ENCODE peak calls at places on chromosomes 5 and 9, in six cellular contexts. W is aorta, M is right atrium auricular region, V is colonic mucosa, L is HL-60, Y is cardiac muscle cell. Z is an unnamed sample.

GRCh38 chr9:91847576-91847975 is 102.5 kb downstream of the ROR2 start:
- DNase-seq in M (peak; percentile 60), L (no peak), V (no peak), W (no peak), Y (peak; percentile 77), Z (no peak)

GRCh38 chr5:2281446-2281845 is 398.7 kb upstream of the IRX4 start:
- DNase-seq in W (no peak), L (no peak), Y (no peak), M (no peak), V (no peak), Z (no peak)

GRCh38 chr9:87528969-87529368 is 31.3 kb downstream of the DAPK1 start:
- DNase-seq in W (no peak), M (no peak), Y (no peak), L (no peak), V (no peak), Z (peak; percentile 70)

GRCh38 chr5:133319905-133320520 is 268.2 kb downstream of the HSPA4 start:
- DNase-seq in L (no peak), M (no peak), W (no peak), Y (no peak), V (no peak), Z (no peak)

GRCh38 chr9:2013688-2014087 is 1.5 kb upstream of the SMARCA2 start:
- DNase-seq in L (peak; percentile 49), V (no peak), W (no peak), M (no peak), Y (peak; percentile 58), Z (no peak)

GRCh38 chr5:73433982-73434342 is 14.6 kb downstream of the FOXD1 start:
- DNase-seq in W (no peak), V (no peak), Y (no peak), L (no peak), M (no peak), Z (no peak)

GRCh38 chr5:131220566-131220965 is 43.3 kb upstream of the CDC42SE2 start:
- DNase-seq in W (no peak), V (no peak), M (no peak), L (no peak), Y (no peak), Z (no peak)

GRCh38 chr9:98879958-98880300 is 63.8 kb upstream of the COL15A1 start:
- DNase-seq in M (peak; percentile 52), W (no peak), Y (peak; percentile 46), V (no peak), L (no peak), Z (no peak)

GRCh38 chr5:141692919-141693848 is 11.2 kb upstream of the ARAP3 start:
- DNase-seq in V (no peak), L (no peak), Y (peak; percentile 45), M (no peak), W (no peak), Z (no peak)

GRCh38 chr5:119269061-119269579 is 86.7 kb upstream of the TNFAIP8 start:
- DNase-seq in V (peak; percentile 58), Y (no peak), L (no peak), M (no peak), W (no peak), Z (no peak)

GRCh38 chr5:107885601-107886000 is 214.9 kb upstream of the EFNA5 start:
- DNase-seq in M (no peak), L (no peak), Y (no peak), V (no peak), W (no peak), Z (no peak)

GRCh38 chr5:113435571-113435970 is 782 bp upstream of the TSSK1B start:
- DNase-seq in V (no peak), M (no peak), Y (no peak), W (no peak), L (no peak), Z (no peak)

GRCh38 chr5:149735066-149735465 is 5.0 kb downstream of the PPARGC1B start:
- DNase-seq in L (peak; percentile 46), W (peak; percentile 68), M (no peak), V (no peak), Y (no peak), Z (no peak)
- H3K4me3 ChIP-seq in L (no peak overlapping the region), W (no peak overlapping the region), M (no peak overlapping the region), V (no peak overlapping the region), Y (no peak overlapping the region), Z (no peak overlapping the region)

DNA sequence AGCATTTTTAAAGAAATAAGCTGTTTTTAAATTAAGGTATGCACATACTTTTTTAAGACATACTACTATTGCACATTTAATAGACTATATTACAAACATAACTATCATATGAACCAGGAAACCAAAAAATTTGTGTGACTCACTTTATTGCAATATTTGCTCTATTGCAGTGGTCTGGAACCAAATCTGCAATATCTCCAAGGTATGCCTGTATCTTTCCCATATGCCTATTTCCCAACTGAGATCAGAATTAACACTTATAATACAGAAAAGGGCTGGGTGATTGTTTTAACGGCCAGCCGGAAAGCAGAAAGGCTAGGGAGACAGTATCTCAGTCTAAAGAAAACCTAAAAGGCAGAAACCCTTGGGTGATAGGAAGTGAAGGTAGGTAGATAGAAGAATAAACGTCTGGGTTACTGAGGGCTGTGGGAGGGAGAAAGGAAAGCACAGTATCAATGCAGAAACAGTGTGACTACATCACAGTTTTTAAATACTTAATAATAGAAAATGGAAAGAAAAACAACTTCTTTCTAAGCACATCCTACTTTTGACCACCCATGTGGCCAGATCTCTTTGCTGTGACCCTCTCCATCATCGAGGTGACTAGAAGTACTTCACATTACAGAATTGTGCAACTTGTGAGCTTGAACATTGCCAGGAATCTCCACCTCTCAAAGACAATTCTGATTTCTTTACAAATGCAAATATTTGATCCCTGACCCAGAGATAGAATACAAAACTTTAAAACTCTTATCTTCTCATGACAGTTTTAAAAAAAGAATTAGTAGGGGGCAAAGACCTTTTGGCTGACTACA is 126.4 kb downstream of the LPAR1 start:
- DNase-seq in W (no peak), V (no peak), L (no peak), M (no peak), Y (peak; percentile 87), Z (peak; percentile 47)
- H3K27ac ChIP-seq in W (no peak overlapping the region), V (no peak overlapping the region), L (no peak overlapping the region), M (peak overlapping the region; percentile 42), Y (no peak overlapping the region), Z (peak overlapping the region; percentile 57)

GRCh38 chr5:169020102-169020501 is 280.8 kb downstream of the SLIT3 start:
- DNase-seq in W (no peak), V (no peak), M (no peak), L (no peak), Y (peak; percentile 55), Z (no peak)
- H3K4me3 ChIP-seq in W (no peak overlapping the region), V (no peak overlapping the region), M (no peak overlapping the region), L (no peak overlapping the region), Y (no peak overlapping the region), Z (no peak overlapping the region)

GRCh38 chr5:92086059-92086811 is 703.1 kb upstream of the ARRDC3 start:
- DNase-seq in L (no peak), W (no peak), V (no peak), Y (no peak), M (no peak), Z (no peak)

GRCh38 chr5:92081958-92082712 is 699.0 kb upstream of the ARRDC3 start:
- DNase-seq in M (no peak), V (no peak), L (no peak), W (no peak), Y (no peak), Z (no peak)
- H3K27ac ChIP-seq in M (no peak overlapping the region), V (no peak overlapping the region), L (no peak overlapping the region), W (no peak overlapping the region), Y (no peak overlapping the region), Z (no peak overlapping the region)

DNA sequence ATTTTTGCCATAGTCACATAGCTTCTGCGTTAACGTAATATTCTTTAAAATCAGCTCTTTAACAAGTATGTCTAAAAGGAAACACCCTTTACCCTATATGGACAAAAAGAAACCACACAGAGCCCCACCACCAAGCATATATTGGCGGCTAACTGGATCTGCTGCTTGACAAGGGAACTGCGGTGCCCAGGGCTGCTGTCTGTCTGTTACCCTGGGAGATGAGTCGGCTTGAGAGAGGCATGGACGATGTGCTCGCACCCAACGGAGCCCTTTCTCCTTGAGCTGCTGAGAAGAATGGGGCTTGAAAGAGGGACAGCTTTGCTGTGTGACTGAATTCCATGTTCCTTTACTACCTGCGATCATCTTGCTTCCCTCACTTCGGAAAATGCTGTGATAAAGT is 158.6 kb upstream of the SHB start:
- DNase-seq in V (no peak), L (no peak), Y (peak; percentile 37), W (no peak), M (no peak), Z (no peak)
- H3K4me3 ChIP-seq in V (no peak overlapping the region), L (no peak overlapping the region), Y (no peak overlapping the region), W (no peak overlapping the region), M (no peak overlapping the region), Z (no peak overlapping the region)

DNA sequence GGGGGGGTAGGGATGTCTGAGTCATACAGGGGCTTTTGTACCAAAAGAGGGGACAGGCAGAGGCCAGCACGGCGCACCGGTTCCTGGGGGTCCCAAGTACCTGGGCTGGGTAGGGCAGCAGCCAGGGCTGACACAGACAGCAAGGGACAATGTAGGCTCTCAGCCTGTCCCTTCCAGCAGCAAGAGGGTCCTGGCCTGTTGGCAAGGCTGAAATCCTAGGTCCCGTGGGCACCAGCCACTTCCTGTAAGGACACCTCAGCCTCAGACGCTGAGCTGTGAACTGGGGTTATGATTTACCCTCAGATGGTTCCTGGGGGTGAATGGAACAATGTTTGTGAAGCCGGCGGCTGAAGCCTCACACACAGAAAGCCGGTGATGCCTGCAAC is 41.3 kb downstream of the NACC2 start:
- DNase-seq in V (no peak), W (peak; percentile 44), Y (no peak), M (no peak), L (no peak), Z (no peak)
- H3K27ac ChIP-seq in V (no peak overlapping the region), W (no peak overlapping the region), Y (no peak overlapping the region), M (peak overlapping the region; percentile 40), L (no peak overlapping the region), Z (peak overlapping the region; percentile 89)

DNA sequence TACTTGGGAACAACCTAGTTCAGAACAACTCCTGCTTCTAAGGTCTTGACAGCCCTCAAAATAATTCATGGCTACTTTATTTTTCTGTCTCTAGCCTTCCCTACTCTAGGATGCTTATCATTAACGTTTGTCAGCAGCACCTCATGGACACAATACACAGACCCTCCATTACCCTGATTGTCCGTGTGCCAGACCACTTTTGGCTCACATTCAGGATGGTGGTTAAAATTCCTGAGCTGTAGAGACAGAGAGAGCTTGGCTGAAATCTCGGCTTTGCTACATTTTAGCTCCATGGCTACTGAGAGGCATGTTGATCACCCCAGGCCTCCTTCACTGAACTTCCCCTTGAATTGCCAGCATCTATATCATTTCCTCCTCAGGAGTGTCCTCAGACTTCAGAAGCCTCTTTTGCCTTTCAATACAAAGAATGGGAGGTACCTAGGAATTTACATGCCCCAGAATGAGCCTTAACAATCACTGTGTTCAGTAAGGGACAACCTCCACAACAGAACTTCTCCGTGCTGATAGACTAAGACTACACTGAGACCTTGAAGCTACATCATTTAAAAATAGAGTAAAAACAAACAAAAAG is 104.7 kb upstream of the ISL1 start:
- DNase-seq in V (no peak), L (no peak), W (no peak), Y (no peak), M (no peak), Z (no peak)
- H3K4me3 ChIP-seq in V (no peak overlapping the region), L (no peak overlapping the region), W (no peak overlapping the region), Y (no peak overlapping the region), M (no peak overlapping the region), Z (no peak overlapping the region)

GRCh38 chr5:152364899-152365298 is 40.2 kb downstream of the NMUR2 start:
- DNase-seq in M (no peak), Y (no peak), V (no peak), L (no peak), W (no peak), Z (no peak)
- H3K27ac ChIP-seq in M (no peak overlapping the region), Y (no peak overlapping the region), V (no peak overlapping the region), L (no peak overlapping the region), W (no peak overlapping the region), Z (no peak overlapping the region)